ENCODE peak calls at places on chromosomes 4 and X, in four cellular contexts. M is stomach, X is fibroblast of pulmonary artery, J is ovary. P is an unnamed sample.

GRCh38 chrX:54808109-54808604 is 612 bp downstream of the MAGED2 start:
- DNase-seq in M (peak), X (no peak), J (peak), P (peak)

GRCh38 chr4:140141196-140141845 is 12.7 kb downstream of the MAML3 start:
- DNase-seq in M (peak), X (no peak), J (no peak), P (no peak)

GRCh38 chr4:103499094-103499493 is 220.7 kb downstream of the TACR3 start:
- DNase-seq in M (no peak), X (peak), J (no peak), P (no peak)

GRCh38 chr4:39706829-39707511 is 9.0 kb downstream of the UBE2K start:
- DNase-seq in M (no peak), X (peak), J (no peak), P (no peak)

GRCh38 chr4:73451978-73452747 is 16.1 kb downstream of the AFP start:
- DNase-seq in M (no peak), X (peak), J (no peak), P (no peak)

GRCh38 chr4:121360496-121360895 is 20.3 kb downstream of the QRFPR start:
- DNase-seq in M (no peak), X (peak), J (no peak), P (no peak)

GRCh38 chr4:53127365-53127764 is 238.5 kb downstream of the SCFD2 start:
- DNase-seq in M (no peak), X (no peak), J (no peak), P (no peak)

GRCh38 chrX:11585174-11585573 is 80.5 kb downstream of the ARHGAP6 start:
- DNase-seq in M (no peak), X (no peak), J (no peak), P (no peak)

GRCh38 chr4:102525099-102525498 is 23.9 kb downstream of the NFKB1 start:
- DNase-seq in M (no peak), X (peak), J (no peak), P (no peak)

GRCh38 chr4:24260133-24260532 is 324.2 kb downstream of the DHX15 start:
- DNase-seq in M (no peak), X (no peak), J (no peak), P (no peak)

GRCh38 chrX:48957477-48957826 is at the start of gene OTUD5:
- DNase-seq in M (no peak), X (no peak), J (peak), P (no peak)

GRCh38 chr4:149911995-149912394 is 96.4 kb upstream of the IQCM start:
- DNase-seq in M (no peak), X (no peak), J (no peak), P (no peak)

GRCh38 chrX:3177851-3178250 is 136.6 kb downstream of the ARSF start:
- DNase-seq in M (no peak), X (no peak), J (no peak), P (no peak)

GRCh38 chr4:15423285-15423711 is 4.5 kb upstream of the C1QTNF7 start:
- DNase-seq in M (no peak), X (no peak), J (no peak), P (no peak)

GRCh38 chrX:150569155-150569477 is 695 bp downstream of the MTM1 start:
- DNase-seq in M (peak), X (peak), J (peak), P (no peak)

GRCh38 chr4:138510053-138510452 is 267.9 kb upstream of the SLC7A11 start:
- DNase-seq in M (no peak), X (peak), J (no peak), P (no peak)

GRCh38 chr4:3290476-3290875 is 2.3 kb upstream of the RGS12 start:
- DNase-seq in M (peak), X (no peak), J (peak), P (no peak)

GRCh38 chr4:185559913-185560281 is 24.6 kb upstream of the PDLIM3 start:
- DNase-seq in M (peak), X (peak), J (no peak), P (peak)

GRCh38 chr4:7970031-7970946 is 30.6 kb upstream of the AFAP1 start:
- DNase-seq in M (peak), X (peak), J (peak), P (no peak)

GRCh38 chr4:108141213-108142045 is 27.3 kb downstream of the LEF1 start:
- DNase-seq in M (no peak), X (no peak), J (no peak), P (no peak)

GRCh38 chrX:133726211-133726630 is 259.2 kb downstream of the GPC3 start:
- DNase-seq in M (no peak), X (peak), J (no peak), P (no peak)

GRCh38 chr4:37648084-37648817 is 37.9 kb downstream of the RELL1 start:
- DNase-seq in M (peak), X (peak), J (peak), P (peak)

GRCh38 chr4:80407246-80407645 is 71.7 kb downstream of the CFAP299 start:
- DNase-seq in M (no peak), X (peak), J (no peak), P (no peak)

GRCh38 chr4:21593268-21594002 is 355.1 kb downstream of the KCNIP4 start:
- DNase-seq in M (no peak), X (peak), J (no peak), P (no peak)

GRCh38 chr4:45453258-45453841 is 670.5 kb downstream of the GABRG1 start:
- DNase-seq in M (no peak), X (peak), J (no peak), P (peak)

GRCh38 chr4:6256141-6256540 is 13.5 kb upstream of the WFS1 start:
- DNase-seq in M (no peak), X (no peak), J (no peak), P (no peak)

GRCh38 chr4:48681856-48682255 is 98.2 kb downstream of the FRYL start:
- DNase-seq in M (no peak), X (peak), J (no peak), P (no peak)
- TF ChIP-seq CTCF in M (no peak), X (peak), J (no peak), P (peak)

GRCh38 chrX:72238183-72238582 is 644 bp downstream of the ERCC6L start:
- DNase-seq in M (no peak), X (no peak), J (no peak), P (no peak)
- H3K4me3 ChIP-seq in M (peak), X (peak), J (no peak), P (peak)

GRCh38 chrX:113959912-113960626 is 623.8 kb upstream of the HTR2C start:
- DNase-seq in M (no peak), X (no peak), J (no peak), P (no peak)
- TF ChIP-seq CTCF in M (no peak), X (no peak), J (no peak), P (no peak)

GRCh38 chr4:134202136-134202535 is 547 bp upstream of the PABPC4L start:
- DNase-seq in M (no peak), X (no peak), J (no peak), P (no peak)

GRCh38 chr4:134202557-134202956 is 968 bp upstream of the PABPC4L start:
- DNase-seq in M (no peak), X (peak), J (no peak), P (no peak)

GRCh38 chr4:134201216-134202098 is at the start of gene PABPC4L:
- DNase-seq in M (no peak), X (peak), J (peak), P (no peak)

GRCh38 chr4:134200811-134201215 is 776 bp downstream of the PABPC4L start:
- DNase-seq in M (no peak), X (no peak), J (no peak), P (no peak)
- H3K4me3 ChIP-seq in M (peak), X (peak), J (peak), P (peak)

DNA sequence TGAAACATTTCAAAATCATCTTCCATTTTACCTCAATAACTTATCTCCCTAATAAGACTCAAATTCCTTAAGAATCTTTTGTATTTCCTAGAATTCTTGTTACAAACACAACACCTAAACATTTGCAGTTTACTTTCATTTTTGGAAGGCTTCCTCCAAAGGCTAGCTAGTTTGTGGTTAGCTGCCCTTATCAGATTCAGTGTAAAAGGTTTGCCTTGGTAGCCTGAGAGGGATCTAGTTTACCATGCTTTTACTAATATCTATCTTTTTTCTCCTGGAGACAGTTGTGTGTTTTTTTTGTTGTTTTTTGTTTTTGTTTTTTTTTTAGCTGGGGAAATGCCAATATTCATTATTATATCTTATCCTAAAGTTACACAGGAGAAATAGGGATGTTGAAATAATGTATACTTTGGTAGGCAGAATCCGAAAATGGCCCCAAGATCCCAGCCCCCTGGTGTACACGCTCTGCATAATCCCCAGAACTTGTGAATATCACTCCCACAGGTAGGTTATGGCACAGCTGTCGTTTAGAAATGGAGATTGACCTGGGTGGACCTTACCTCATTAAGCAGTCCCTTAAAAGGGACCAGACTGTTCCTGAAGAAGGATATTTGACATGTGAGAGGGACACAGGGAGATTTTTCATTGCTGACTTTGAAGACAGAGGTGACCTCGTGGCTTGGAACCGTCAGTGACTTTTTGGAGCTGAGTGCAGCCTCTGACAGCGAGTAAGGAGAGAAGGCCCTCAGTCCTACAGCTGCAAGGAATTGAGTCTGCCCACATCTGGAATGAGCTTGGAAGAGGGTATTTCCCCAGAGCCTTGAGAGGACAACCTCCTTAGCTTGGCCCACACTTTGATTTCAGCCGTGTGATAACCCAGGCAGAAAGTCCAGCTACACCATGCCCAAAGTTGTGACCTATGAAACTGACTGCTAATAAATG is 33.4 kb downstream of the SEPTIN11 start:
- DNase-seq in M (no peak), X (peak), J (no peak), P (no peak)
- TF ChIP-seq CTCF in M (no peak), X (peak), J (no peak), P (peak)